ENCODE peak calls at places on chromosomes 16 and 17, in six cellular contexts. E is adrenal gland, G is tibial nerve, T is GM12891, O is ovary, J is vagina. I is an unnamed sample.

GRCh38 chr16:78170360-78170928 is 71.0 kb downstream of the WWOX start:
- DNase-seq in E (no peak), G (no peak), T (no peak), O (no peak), J (no peak), I (no peak)

GRCh38 chr16:57634171-57634570 is 5.7 kb downstream of the ADGRG1 start:
- DNase-seq in E (peak), G (no peak), T (no peak), O (no peak), J (no peak), I (no peak)

GRCh38 chr16:19657831-19658230 is 60.2 kb downstream of the KNOP1 start:
- DNase-seq in E (no peak), G (no peak), T (no peak), O (no peak), J (no peak), I (no peak)

GRCh38 chr16:89422905-89423630 is 67.3 kb downstream of the ANKRD11 start:
- DNase-seq in E (peak), G (no peak), T (no peak), O (no peak), J (no peak), I (no peak)

GRCh38 chr16:70250748-70251650 is 741 bp downstream of the EXOSC6 start:
- DNase-seq in E (peak), G (no peak), T (peak), O (no peak), J (no peak), I (peak)

GRCh38 chr17:61239953-61240352 is 159.7 kb upstream of the TBX2 start:
- DNase-seq in E (no peak), G (no peak), T (no peak), O (no peak), J (no peak), I (no peak)

GRCh38 chr17:82012482-82013295 is 10.0 kb downstream of the CENPX start:
- DNase-seq in E (no peak), G (no peak), T (no peak), O (no peak), J (no peak), I (no peak)

GRCh38 chr17:33225994-33226393 is 67.1 kb downstream of the ASIC2 start:
- DNase-seq in E (no peak), G (no peak), T (no peak), O (no peak), J (no peak), I (no peak)

GRCh38 chr16:68993885-68994284 is 111.6 kb upstream of the HAS3 start:
- DNase-seq in E (no peak), G (no peak), T (no peak), O (no peak), J (no peak), I (no peak)

GRCh38 chr17:76696763-76697701 is 13.7 kb downstream of the MXRA7 start:
- DNase-seq in E (peak), G (no peak), T (peak), O (no peak), J (no peak), I (no peak)

GRCh38 chr16:71594000-71594646 is 17.2 kb upstream of the TAT start:
- DNase-seq in E (no peak), G (no peak), T (no peak), O (no peak), J (no peak), I (no peak)

GRCh38 chr16:9791566-9791965 is 390.7 kb downstream of the GRIN2A start:
- DNase-seq in E (no peak), G (no peak), T (no peak), O (no peak), J (no peak), I (no peak)

GRCh38 chr16:88763502-88764053 is 21.4 kb downstream of the PIEZO1 start:
- DNase-seq in E (no peak), G (no peak), T (no peak), O (no peak), J (no peak), I (no peak)

GRCh38 chr16:88306860-88307545 is 75.8 kb upstream of the ZNF469 start:
- DNase-seq in E (peak), G (no peak), T (no peak), O (peak), J (no peak), I (no peak)

GRCh38 chr17:81918762-81919545 is 978 bp upstream of the SIRT7 start:
- DNase-seq in E (no peak), G (no peak), T (no peak), O (no peak), J (no peak), I (peak)

GRCh38 chr17:1644493-1645206 is 882 bp downstream of the SCARF1 start:
- DNase-seq in E (no peak), G (no peak), T (no peak), O (no peak), J (peak), I (no peak)

GRCh38 chr16:4591706-4592470 is 22.8 kb downstream of the UBALD1 start:
- DNase-seq in E (no peak), G (no peak), T (no peak), O (no peak), J (no peak), I (no peak)

GRCh38 chr17:67818110-67819002 is 6.9 kb upstream of the BPTF start:
- DNase-seq in E (no peak), G (no peak), T (no peak), O (no peak), J (peak), I (no peak)

GRCh38 chr16:7124242-7124641 is 208.4 kb upstream of the RBFOX1 start:
- DNase-seq in E (no peak), G (no peak), T (no peak), O (no peak), J (no peak), I (no peak)
- TF ChIP-seq POLR2A in E (no peak), G (no peak), T (no peak), O (no peak), J (no peak), I (no peak)

DNA sequence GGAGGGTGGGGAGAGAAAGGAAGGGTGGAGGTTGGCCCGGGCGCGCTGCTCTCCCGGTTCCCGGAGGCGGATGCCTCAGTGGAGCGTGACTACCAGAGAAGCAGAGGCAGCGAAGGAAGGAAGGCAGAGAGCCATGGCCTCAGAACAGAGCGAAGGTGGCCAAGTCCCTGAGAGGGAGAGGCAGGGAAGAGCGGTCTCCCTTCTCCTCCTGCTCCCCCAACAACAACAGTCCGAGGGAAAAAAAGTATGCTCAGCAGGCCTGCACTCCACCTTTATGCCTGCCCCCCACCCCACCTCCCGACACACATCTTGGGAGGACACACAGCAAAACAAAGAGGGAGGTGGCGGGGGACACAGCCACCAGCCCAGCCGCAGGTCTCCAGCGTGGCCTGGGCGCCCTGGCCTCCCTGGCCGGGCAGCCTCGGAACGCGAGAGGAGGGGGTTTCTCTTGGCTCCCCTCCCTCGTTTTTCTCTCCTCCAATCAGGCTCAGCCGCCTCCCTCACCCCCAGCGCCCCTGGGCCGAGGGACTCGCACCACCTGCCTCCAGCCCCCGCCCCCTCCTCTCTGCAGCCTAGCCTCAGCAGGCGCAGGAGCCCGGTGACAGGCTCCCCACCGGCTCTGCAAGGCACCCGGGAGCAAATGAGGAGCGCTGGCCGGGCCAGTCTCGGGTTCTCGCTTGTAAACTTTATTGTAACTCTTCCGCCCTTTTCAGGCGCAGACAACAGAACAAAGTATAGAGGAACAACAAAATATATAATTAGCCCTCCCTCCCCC is 1.1 kb upstream of the HOXB7 start:
- DNase-seq in E (peak), G (no peak), T (no peak), O (no peak), J (no peak), I (no peak)
- TF ChIP-seq POLR2A in E (no peak), G (no peak), T (no peak), O (no peak), J (no peak), I (no peak)

GRCh38 chr16:81716478-81717210 is 62.4 kb upstream of the PLCG2 start:
- DNase-seq in E (no peak), G (no peak), T (no peak), O (no peak), J (no peak), I (no peak)
- TF ChIP-seq POLR2A in E (no peak), G (no peak), T (peak), O (no peak), J (no peak), I (no peak)

GRCh38 chr17:47897561-47897960 is 1.5 kb downstream of the SP2 start:
- DNase-seq in E (no peak), G (no peak), T (no peak), O (no peak), J (no peak), I (no peak)

GRCh38 chr17:47894498-47895253 is 1.4 kb upstream of the SP2 start:
- DNase-seq in E (no peak), G (no peak), T (no peak), O (no peak), J (no peak), I (peak)

GRCh38 chr17:47895856-47896671 is at the start of gene SP2:
- DNase-seq in E (peak), G (peak), T (peak), O (peak), J (peak), I (peak)

GRCh38 chr17:47896672-47897490 is 845 bp downstream of the SP2 start:
- DNase-seq in E (no peak), G (no peak), T (no peak), O (no peak), J (peak), I (no peak)

GRCh38 chr17:47895254-47895855 is 681 bp upstream of the SP2 start:
- DNase-seq in E (peak), G (no peak), T (no peak), O (no peak), J (peak), I (peak)
- TF ChIP-seq POLR2A in E (no peak), G (peak), T (peak), O (peak), J (no peak), I (peak)

DNA sequence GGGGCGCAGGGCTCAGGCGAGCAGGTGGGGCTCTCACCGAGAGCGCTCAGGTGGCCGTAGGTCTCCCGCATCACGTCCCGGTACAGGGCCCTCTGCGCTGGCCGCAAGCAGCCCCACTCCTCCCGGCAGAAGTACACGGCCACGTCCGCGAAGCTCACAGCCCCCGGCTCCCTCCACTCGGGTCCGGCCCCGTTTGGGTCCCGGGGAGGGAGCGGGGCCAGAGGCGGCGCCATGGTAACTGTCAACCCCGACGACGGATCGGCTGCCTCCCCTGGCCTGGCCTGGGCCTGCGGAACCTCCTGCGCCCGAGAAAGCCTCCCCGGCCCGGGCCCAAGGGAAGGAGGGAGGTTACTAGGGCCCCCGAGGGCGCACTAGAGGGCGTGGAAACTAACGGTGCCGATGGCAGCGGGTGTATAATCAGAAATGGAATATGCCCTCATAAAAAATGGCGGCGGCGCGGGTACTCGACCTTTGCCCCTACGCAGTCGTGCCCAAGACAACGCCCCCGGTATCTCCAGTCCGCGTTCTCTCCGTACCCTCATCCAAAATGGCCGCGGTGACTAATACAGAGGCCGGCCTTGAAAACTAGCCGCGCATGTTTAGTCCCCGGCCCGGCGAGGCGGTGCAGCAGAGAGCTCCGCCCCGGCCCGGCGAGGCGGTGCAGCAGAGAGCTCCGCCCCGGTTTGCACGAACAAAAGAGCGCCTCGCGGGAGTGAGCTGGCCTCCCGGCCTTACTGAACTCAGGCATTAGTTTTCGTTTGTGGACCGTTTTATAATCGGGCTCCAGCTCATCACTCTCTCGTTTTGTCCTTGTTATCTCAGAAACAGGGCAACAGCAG is at the start of gene ZNF764:
- DNase-seq in E (peak), G (peak), T (peak), O (peak), J (peak), I (peak)
- TF ChIP-seq POLR2A in E (peak), G (peak), T (peak), O (peak), J (no peak), I (peak)

DNA sequence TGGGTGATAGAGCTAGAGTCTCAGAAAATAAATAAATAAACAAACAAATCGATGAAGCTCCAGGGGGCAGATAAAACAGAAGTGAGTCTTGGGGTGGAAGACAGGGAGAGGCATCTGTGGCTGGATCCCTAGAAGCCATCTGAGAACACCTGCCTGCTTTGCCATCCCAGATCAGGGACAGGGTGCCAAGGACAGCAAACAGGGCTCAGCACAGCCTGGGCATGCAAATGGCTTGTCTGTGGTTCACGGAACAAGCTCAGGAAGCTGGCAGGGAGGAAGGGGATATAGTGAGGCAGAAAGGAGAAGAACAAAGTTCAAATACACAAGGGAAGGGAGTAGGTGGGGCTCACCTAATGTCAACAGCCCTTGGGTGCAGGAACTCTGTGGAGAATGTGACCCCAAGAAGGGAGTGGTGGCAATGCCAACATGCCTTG is 27.5 kb downstream of the TRIM25 start:
- DNase-seq in E (no peak), G (no peak), T (no peak), O (no peak), J (no peak), I (no peak)
- TF ChIP-seq POLR2A in E (no peak), G (no peak), T (peak), O (no peak), J (no peak), I (no peak)

I was measured in erythroblast.